ENCODE peak calls at places on chromosomes 11 and 22, in seven cellular contexts. A is transverse colon; Z is fibroblast of the aortic adventitia; B is CD8-positive, alpha-beta T cell; O is mammary epithelial cell; H is AG09309; Q is A549. J is an unnamed sample.

GRCh38 chr11:74680035-74680671 is 51.1 kb downstream of the CHRDL2 start:
- DNase-seq in O (no peak), Q (no peak), B (no peak), H (no peak), Z (no peak), A (no peak), J (no peak)

GRCh38 chr11:13016415-13016814 is 7.3 kb downstream of the RASSF10 start:
- DNase-seq in A (peak), Q (no peak), O (peak), B (no peak), Z (no peak), H (no peak), J (no peak)

GRCh38 chr11:65496304-65497140 is 2.3 kb upstream of the MALAT1 start:
- DNase-seq in O (no peak), A (no peak), H (no peak), Q (no peak), B (peak), Z (peak), J (peak)

GRCh38 chr22:29267858-29268510 is at the start of the genes EWSR1 and RHBDD3:
- DNase-seq in A (peak), O (peak), B (peak), Q (peak), H (peak), Z (peak), J (peak)

GRCh38 chr22:19540394-19540793 is 16.2 kb upstream of the CLDN5 start:
- DNase-seq in Q (no peak), B (no peak), A (no peak), Z (no peak), O (no peak), H (no peak), J (no peak)

GRCh38 chr22:29109853-29110252 is 37.0 kb downstream of the KREMEN1 start:
- DNase-seq in B (no peak), Z (no peak), H (no peak), O (no peak), Q (no peak), A (no peak), J (no peak)

GRCh38 chr11:48093795-48094642 is 113.7 kb downstream of the PTPRJ start:
- DNase-seq in Q (no peak), H (no peak), A (no peak), O (no peak), B (no peak), Z (no peak), J (no peak)

GRCh38 chr11:134762248-134763029 is 350.4 kb upstream of the B3GAT1 start:
- DNase-seq in A (no peak), B (peak), O (no peak), Z (no peak), Q (no peak), H (no peak), J (no peak)

GRCh38 chr11:86800076-86800955 is at the start of gene PRSS23:
- DNase-seq in O (peak), Q (peak), B (no peak), Z (peak), H (no peak), A (peak), J (peak)

GRCh38 chr11:44854146-44854545 is 96.5 kb downstream of the TP53I11 start:
- DNase-seq in Q (no peak), B (no peak), O (no peak), A (no peak), H (no peak), Z (no peak), J (no peak)

GRCh38 chr11:64870176-64870892 is 8.1 kb downstream of the EHD1 start:
- DNase-seq in A (peak), B (no peak), H (no peak), Z (peak), O (peak), Q (no peak), J (peak)

GRCh38 chr11:101436511-101437142 is 147.2 kb downstream of the TRPC6 start:
- DNase-seq in A (peak), B (no peak), Q (peak), O (peak), H (no peak), Z (peak), J (peak)

GRCh38 chr11:33892906-33893594 is 1.2 kb upstream of the LMO2 start:
- DNase-seq in A (no peak), B (no peak), Q (no peak), H (no peak), O (no peak), Z (no peak), J (no peak)

GRCh38 chr22:23177197-23177596 is 3.1 kb upstream of the BCR start:
- DNase-seq in O (no peak), H (no peak), B (no peak), Q (no peak), Z (no peak), A (no peak), J (no peak)

GRCh38 chr22:40922484-40923303 is 28.5 kb upstream of the RBX1 start:
- DNase-seq in H (peak), A (no peak), Z (peak), Q (peak), B (no peak), O (peak), J (peak)

GRCh38 chr11:44947114-44947513 is 3.6 kb downstream of the TP53I11 start:
- DNase-seq in Z (no peak), B (no peak), A (no peak), Q (no peak), H (no peak), O (no peak), J (no peak)

GRCh38 chr11:46332568-46333128 is 14.6 kb upstream of the DGKZ start:
- DNase-seq in Z (no peak), B (peak), Q (no peak), A (no peak), H (no peak), O (no peak), J (no peak)

GRCh38 chr11:63362196-63362829 is 7.3 kb upstream of the SLC22A9 start:
- DNase-seq in A (no peak), Q (no peak), B (no peak), O (no peak), H (no peak), Z (no peak), J (no peak)
- H3K4me3 ChIP-seq in A (no peak), Q (no peak), B (no peak), O (no peak), H (no peak), Z (no peak), J (no peak)

DNA sequence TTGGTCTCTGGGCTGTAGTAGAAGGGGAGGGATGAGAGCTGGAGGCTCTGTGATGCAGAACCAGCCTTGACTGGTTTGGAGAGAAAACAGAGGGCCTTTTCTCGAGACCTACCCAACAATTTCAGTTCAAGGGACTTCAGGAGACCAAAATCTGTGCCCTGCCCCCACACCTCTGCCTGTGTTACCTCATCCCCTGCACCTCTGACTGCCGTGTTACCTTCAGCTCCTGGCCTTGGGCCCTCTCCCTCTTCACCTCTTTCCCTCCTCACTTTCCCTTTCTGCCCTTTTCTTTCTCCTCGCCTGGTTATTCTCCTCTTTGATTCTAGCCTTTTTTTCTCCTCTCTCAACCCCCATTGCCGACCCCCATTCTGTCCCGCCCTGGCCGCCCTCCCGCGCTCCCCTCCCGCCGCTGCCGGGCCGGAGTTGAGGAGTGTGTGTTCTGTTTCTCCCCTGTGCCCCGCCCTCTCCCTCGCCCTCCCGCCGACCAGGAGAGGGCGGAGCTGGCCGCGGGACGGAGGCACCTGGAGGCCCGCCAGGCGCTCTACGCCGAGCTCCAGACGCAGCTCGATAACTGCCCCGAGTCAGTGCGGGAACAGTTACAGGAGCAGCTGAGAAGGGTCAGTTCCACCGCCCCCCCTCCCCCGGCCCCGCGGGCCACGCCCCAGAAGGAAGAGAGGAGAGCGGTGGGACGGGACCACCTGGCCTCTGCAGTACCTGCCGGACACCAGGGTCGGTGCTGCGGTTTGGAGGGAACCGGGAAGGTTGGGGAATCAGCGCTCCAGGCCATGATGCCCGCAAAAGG is 27.2 kb downstream of the PHLDB1 start:
- DNase-seq in O (peak), A (peak), H (no peak), Z (peak), B (no peak), Q (no peak), J (peak)
- H3K4me3 ChIP-seq in O (peak), A (no peak), H (no peak), Z (no peak), B (no peak), Q (no peak), J (no peak)

DNA sequence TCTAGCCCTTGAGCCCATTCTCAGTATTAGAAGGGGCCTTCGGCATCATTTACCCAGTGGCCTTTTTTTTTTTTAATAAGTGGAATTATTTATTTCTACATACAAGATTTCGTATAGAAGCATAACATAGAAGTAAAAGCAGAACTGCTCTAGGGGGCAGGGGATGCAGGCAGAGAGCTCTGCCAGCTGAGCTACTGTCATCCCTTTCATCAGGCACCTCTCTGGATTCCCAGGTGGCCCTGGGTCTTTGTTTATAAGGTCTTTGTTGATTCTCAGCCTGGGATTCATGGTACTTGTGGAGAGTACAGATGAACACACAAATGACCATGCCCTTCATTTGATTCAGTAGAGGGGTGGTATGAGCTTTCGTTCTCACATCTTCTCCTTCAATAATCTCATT is 66.4 kb downstream of the GAB2 start:
- DNase-seq in Z (no peak), O (no peak), H (no peak), A (no peak), Q (no peak), B (no peak), J (no peak)
- H3K4me3 ChIP-seq in Z (no peak), O (no peak), H (no peak), A (no peak), Q (no peak), B (no peak), J (no peak)

DNA sequence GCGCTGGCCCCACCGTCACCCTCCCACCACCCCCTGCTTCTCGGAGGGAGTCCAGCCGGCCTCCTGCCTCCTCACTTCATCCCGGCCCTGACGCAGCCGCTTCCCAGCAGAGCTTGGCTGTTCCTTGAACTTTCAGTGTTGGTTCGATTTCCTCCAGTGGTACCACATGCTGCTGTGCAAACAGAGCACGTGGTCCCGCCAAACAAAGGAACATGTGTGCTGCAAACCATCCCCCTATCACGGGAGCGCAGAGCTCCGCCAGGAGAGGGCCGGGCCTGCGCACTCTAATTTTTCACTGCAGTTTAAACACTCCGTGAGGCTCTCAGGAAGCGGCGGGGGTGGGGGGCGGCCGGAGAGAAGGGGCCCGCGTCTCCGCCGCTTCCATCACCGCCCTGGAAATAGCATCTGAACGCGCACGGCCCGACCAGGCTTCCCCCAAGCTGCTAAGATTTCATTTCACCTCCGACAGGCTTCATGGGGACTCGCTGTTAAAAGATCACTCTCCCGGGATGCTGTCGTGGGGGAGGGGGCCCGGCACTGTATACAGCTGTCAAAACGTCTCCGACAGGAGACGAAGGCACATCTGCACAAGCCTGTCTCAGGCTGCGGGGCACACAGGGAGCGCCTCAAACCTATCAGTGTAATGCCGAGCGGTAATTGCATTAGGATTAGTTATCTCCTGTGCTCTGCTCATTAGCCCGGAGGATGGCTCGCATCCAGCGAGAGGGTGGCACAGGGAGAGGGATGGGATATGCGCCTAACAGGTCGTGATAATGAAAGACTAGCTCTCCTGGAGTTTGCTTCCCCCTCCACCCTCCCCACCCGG is 269.9 kb upstream of the SORL1-AS1 start:
- DNase-seq in Q (no peak), O (peak), Z (peak), H (peak), A (peak), B (no peak), J (peak)
- H3K4me3 ChIP-seq in Q (no peak), O (peak), Z (peak), H (peak), A (peak), B (no peak), J (peak)

GRCh38 chr22:11627798-11628650 is 3900.0 kb upstream of the OR11H1 start:
- DNase-seq in Z (no peak), A (no peak), Q (no peak), B (no peak), O (no peak), H (no peak), J (no peak)
- H3K4me3 ChIP-seq in Z (no peak), A (no peak), Q (no peak), B (no peak), O (no peak), H (no peak), J (no peak)

GRCh38 chr22:17583151-17583550 is 19.9 kb downstream of the SLC25A18 start:
- DNase-seq in A (no peak), Z (no peak), O (no peak), B (no peak), Q (no peak), H (no peak), J (no peak)

GRCh38 chr22:17580461-17581031 is 17.2 kb downstream of the SLC25A18 start:
- DNase-seq in Z (no peak), A (no peak), B (no peak), O (no peak), Q (no peak), H (no peak), J (no peak)

GRCh38 chr22:17579535-17579981 is 16.3 kb downstream of the SLC25A18 start:
- DNase-seq in H (no peak), B (no peak), A (no peak), Z (no peak), Q (no peak), O (no peak), J (no peak)

GRCh38 chr22:17581631-17582030 is 18.3 kb downstream of the SLC25A18 start:
- DNase-seq in H (no peak), O (no peak), B (no peak), Z (no peak), Q (no peak), A (no peak), J (no peak)

GRCh38 chr22:17581056-17581455 is 17.8 kb downstream of the SLC25A18 start:
- DNase-seq in O (no peak), H (no peak), Z (no peak), Q (no peak), A (no peak), B (no peak), J (no peak)
- H3K4me3 ChIP-seq in O (no peak), H (no peak), Z (no peak), Q (no peak), A (no peak), B (no peak), J (no peak)

GRCh38 chr11:126138636-126139540 is 72.6 kb downstream of the RPUSD4 start:
- DNase-seq in Q (no peak), H (no peak), B (no peak), Z (peak), O (no peak), A (no peak), J (no peak)
- H3K4me3 ChIP-seq in Q (no peak), H (no peak), B (no peak), Z (no peak), O (no peak), A (no peak), J (no peak)

GRCh38 chr11:4436424-4436823 is 12.7 kb upstream of the OR52K2 start:
- DNase-seq in Z (no peak), H (no peak), A (no peak), Q (no peak), B (no peak), O (no peak), J (no peak)
- H3K4me3 ChIP-seq in Z (no peak), H (no peak), A (no peak), Q (no peak), B (no peak), O (no peak), J (no peak)

GRCh38 chr22:47432683-47433082 is 670.2 kb downstream of the TBC1D22A start:
- DNase-seq in Z (no peak), A (no peak), B (no peak), H (no peak), Q (no peak), O (no peak), J (no peak)
- H3K4me3 ChIP-seq in Z (no peak), A (no peak), B (no peak), H (no peak), Q (no peak), O (no peak), J (no peak)

J was measured in cardiac fibroblast.